ENCODE peak calls at places on chromosomes 16 and 17, in five cellular contexts. K, G, C, H and Z are unnamed samples.

GRCh38 chr16:77374384-77374783 is 60.5 kb downstream of the ADAMTS18 start:
- DNase-seq in G (no peak), C (no peak), K (peak; percentile 69), H (no peak), Z (no peak)

GRCh38 chr16:48318630-48319029 is 66.6 kb downstream of the SIAH1 start:
- DNase-seq in K (no peak), G (no peak), H (peak; percentile 59), C (peak; percentile 69), Z (peak; percentile 74)

GRCh38 chr16:2083409-2083808 is 35.6 kb downstream of the TSC2 start:
- DNase-seq in C (no peak), G (peak; percentile 71), H (no peak), K (no peak), Z (no peak)

GRCh38 chr16:10936585-10936984 is 5.7 kb downstream of the DEXI start:
- DNase-seq in G (no peak), K (no peak), H (no peak), C (no peak), Z (no peak)

GRCh38 chr17:30212750-30213149 is 22.7 kb downstream of the SLC6A4 start:
- DNase-seq in K (no peak), G (no peak), C (no peak), H (no peak), Z (no peak)

GRCh38 chr17:75364078-75364477 is 41.4 kb downstream of the GRB2 start:
- DNase-seq in G (no peak), H (peak; percentile 69), C (peak; percentile 82), K (peak; percentile 74), Z (peak; percentile 62)

GRCh38 chr16:4935231-4935855 is 1.6 kb downstream of the PPL start:
- DNase-seq in H (no peak), G (peak; percentile 89), K (peak; percentile 30), C (peak; percentile 98), Z (peak; percentile 83)

GRCh38 chr16:76277099-76278030 is at the start of gene CNTNAP4:
- DNase-seq in G (peak; percentile 71), H (no peak), K (peak; percentile 4), C (no peak), Z (no peak)

GRCh38 chr17:42337442-42337841 is 49.1 kb downstream of the STAT5A start:
- DNase-seq in K (no peak), C (peak; percentile 99), H (peak; percentile 83), G (no peak), Z (no peak)

GRCh38 chr17:69222707-69223106 is 5.9 kb downstream of the ABCA10 start:
- DNase-seq in K (no peak), H (no peak), G (no peak), C (no peak), Z (no peak)

GRCh38 chr16:48158296-48158695 is 2.5 kb upstream of the ABCC12 start:
- DNase-seq in H (peak; percentile 55), C (peak; percentile 42), K (peak; percentile 71), G (no peak), Z (peak; percentile 49)

GRCh38 chr17:2057714-2058520 is 3.0 kb downstream of the HIC1 start:
- DNase-seq in H (no peak), C (no peak), G (peak; percentile 88), K (no peak), Z (peak; percentile 59)

GRCh38 chr17:73155410-73156165 is 9.2 kb upstream of the SSTR2 start:
- DNase-seq in H (no peak), K (no peak), G (peak; percentile 30), C (no peak), Z (no peak)

GRCh38 chr16:87603684-87604571 is 1.6 kb downstream of the JPH3 start:
- DNase-seq in G (no peak), K (no peak), C (no peak), H (no peak), Z (no peak)

GRCh38 chr16:87601322-87602004 is 845 bp upstream of the JPH3 start:
- DNase-seq in C (no peak), K (no peak), G (no peak), H (no peak), Z (no peak)

GRCh38 chr16:87602005-87602790 is at the start of gene JPH3:
- DNase-seq in C (no peak), G (no peak), K (no peak), H (no peak), Z (no peak)

GRCh38 chr16:87604572-87605135 is 2.3 kb downstream of the JPH3 start:
- DNase-seq in K (no peak), G (no peak), C (no peak), H (no peak), Z (no peak)

GRCh38 chr16:87602821-87603683 is 744 bp downstream of the JPH3 start:
- DNase-seq in H (no peak), G (no peak), K (no peak), C (no peak), Z (no peak)
- H3K4me3 ChIP-seq in H (no peak overlapping the region), G (no peak overlapping the region), K (no peak overlapping the region), C (no peak overlapping the region), Z (no peak overlapping the region)

GRCh38 chr17:38731526-38732294 is 1.6 kb downstream of the CISD3 start:
- DNase-seq in C (no peak), H (no peak), K (no peak), G (no peak), Z (no peak)

GRCh38 chr17:38734235-38734633 is 4.1 kb downstream of the CISD3 start:
- DNase-seq in G (no peak), K (no peak), C (no peak), H (no peak), Z (no peak)

GRCh38 chr17:38732376-38733314 is 2.5 kb downstream of the CISD3 start:
- DNase-seq in C (no peak), K (no peak), G (no peak), H (no peak), Z (no peak)

GRCh38 chr17:38735161-38735997 is 5.2 kb downstream of the CISD3 start:
- DNase-seq in G (no peak), C (no peak), K (peak; percentile 32), H (no peak), Z (peak; percentile 39)

GRCh38 chr17:38733315-38734234 is 3.4 kb downstream of the CISD3 start:
- DNase-seq in H (no peak), G (no peak), C (no peak), K (no peak), Z (no peak)
- TF ChIP-seq CTCF in H (peak; percentile 50), G (no peak), C (peak; percentile 5), K (peak; percentile 32), Z (peak; percentile 23)

DNA sequence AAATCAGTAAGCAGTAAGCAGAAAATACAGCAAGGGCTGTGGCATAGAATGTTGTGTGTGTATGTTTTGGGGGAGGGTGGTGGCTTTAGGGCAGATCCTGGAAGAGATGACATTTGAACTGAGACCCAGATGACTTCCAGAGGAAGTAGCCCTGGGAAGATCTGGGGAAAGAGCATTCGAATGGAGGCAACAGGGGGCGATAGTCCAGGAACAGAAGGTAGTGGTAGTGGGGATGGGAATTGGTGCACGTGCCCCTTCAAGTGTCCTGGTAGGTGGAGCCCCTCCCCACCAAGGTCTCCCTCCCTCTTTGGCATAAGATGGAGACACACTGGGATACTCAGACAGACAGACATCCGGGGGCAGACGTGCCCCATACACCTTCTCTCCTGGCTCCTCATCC is 14.1 kb downstream of the ARHGEF15 start:
- DNase-seq in H (no peak), K (no peak), G (no peak), C (no peak), Z (no peak)
- H3K4me3 ChIP-seq in H (no peak overlapping the region), K (no peak overlapping the region), G (no peak overlapping the region), C (no peak overlapping the region), Z (no peak overlapping the region)

DNA sequence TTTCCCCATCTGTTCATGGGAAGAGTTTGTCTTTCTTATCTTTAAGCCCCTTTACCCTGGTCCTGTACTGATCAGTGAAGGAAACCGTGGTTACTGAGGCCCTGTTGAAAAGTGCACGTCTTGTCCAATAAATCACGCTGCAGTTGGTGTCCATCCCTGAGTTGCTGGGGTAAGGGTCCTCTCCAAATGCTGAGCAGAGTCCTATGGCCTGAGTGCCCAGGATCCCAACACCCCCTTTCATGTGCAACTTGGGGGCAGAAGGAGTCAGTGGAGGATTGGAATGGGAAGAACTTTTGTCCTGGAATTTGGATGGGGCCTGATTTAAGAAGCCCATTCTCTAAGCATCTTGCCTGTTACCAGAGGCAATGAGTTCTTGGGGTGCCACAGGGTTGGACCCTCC is 7.0 kb upstream of the TBX2 start:
- DNase-seq in G (no peak), K (no peak), C (no peak), H (no peak), Z (no peak)
- TF ChIP-seq CTCF in G (no peak), K (no peak), C (no peak), H (no peak), Z (no peak)

DNA sequence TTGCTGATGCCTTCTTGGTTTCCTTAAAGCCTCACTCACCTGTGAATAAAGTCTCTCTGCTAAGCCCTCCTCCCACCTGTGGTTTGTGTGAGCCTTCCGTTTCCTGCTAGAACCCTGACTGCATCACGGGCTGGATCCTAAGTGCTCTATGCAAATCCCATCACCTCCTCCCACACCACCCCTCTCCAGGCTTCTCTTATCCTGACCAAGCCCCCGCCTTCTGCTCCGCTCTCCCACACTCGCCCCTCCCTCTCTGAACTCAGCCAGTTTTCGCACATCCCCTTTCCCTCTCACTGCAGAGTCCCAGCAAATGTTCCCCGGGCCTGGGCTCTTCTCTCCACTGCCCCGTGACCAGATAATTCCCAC is 51.8 kb downstream of the PIMREG start:
- DNase-seq in G (no peak), H (no peak), K (no peak), C (no peak), Z (no peak)
- H3K4me3 ChIP-seq in G (no peak overlapping the region), H (no peak overlapping the region), K (no peak overlapping the region), C (no peak overlapping the region), Z (no peak overlapping the region)

DNA sequence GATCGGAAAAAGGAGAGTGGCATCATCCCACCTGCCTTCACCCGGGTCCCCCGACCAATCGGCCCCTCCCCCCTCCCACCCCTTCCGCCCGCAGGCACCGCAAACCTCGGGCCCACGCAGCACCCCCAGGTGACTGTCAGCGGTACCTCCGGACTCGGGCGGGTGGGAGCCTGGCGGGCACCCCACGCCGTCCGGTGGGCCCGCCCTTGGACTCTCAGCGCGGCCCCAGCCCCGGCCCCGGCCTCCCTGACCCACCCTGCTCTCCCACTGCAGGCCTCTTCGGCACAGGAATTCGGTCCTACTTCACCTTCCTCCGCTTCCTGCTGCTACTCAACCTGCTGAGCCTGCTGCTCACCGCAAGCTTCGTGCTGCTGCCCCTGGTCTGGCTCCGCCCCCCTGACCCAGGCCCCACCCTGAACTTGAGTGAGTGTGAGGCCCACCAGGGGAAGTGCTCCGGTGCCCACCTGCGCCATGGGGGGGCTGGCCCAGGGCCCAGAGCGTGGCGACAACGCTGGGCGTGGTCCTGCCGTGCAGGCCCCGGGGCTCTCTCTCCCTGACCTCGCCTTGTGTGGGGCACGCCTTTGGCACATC is 1.6 kb downstream of the TMC8 start:
- DNase-seq in K (peak; percentile 60), G (peak; percentile 90), H (no peak), C (no peak), Z (no peak)
- TF ChIP-seq CTCF in K (no peak), G (no peak), H (no peak), C (no peak), Z (no peak)

DNA sequence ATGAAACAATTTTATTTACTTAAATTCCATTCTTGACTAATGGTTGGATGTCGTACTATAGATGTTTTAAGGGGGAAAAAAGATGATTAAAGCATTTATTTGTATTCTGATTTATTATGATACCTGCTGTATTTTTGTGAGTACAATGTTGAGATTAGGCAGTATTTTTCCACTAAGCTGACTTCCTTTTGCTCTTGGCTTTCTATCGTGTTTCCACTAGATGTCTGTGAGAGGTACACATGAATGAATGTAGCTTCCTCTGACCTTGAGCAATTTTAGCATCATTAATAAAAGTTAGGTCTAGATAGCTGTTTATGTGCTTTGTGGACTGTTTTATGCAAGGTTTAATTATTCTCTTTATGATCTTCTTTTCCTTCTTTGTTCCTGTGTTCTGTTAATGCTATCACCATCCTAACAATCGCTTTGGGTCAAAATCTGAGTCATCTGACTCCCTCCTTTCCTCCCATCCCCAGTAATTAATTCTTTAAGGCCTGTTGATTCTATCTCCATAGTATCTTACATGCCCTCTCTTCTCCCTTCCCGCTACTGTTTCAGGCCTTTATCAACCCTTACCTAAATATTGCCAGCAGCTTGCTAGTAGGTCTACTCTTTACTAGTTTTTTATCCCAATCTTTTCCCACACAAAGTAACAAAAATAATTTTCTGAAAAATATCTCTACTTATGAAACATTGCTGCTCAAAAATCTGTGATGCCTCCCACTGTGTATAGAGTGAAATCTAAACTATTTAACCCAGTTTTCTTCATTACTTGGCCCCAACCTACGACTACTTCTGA is 76.0 kb downstream of the VMP1 start:
- DNase-seq in G (no peak), K (peak; percentile 79), H (peak; percentile 56), C (peak; percentile 42), Z (peak; percentile 74)
- H3K4me3 ChIP-seq in G (no peak overlapping the region), K (no peak overlapping the region), H (no peak overlapping the region), C (no peak overlapping the region), Z (no peak overlapping the region)